ENCODE peak calls at places on chromosomes 12 and 14, in five cellular contexts. Z, O, A, G and L are unnamed samples.

GRCh38 chr14:75280831-75281690 is 2.4 kb downstream of the FOS start:
- DNase-seq in Z (no peak), G (no peak), O (no peak), A (no peak), L (no peak)

GRCh38 chr12:42474391-42474790 is 115.2 kb downstream of the PRICKLE1 start:
- DNase-seq in A (peak; percentile 18), O (peak; percentile 57), Z (no peak), G (no peak), L (no peak)

GRCh38 chr14:104973215-104974145 is 4.7 kb downstream of the AHNAK2 start:
- DNase-seq in O (peak; percentile 97), A (peak; percentile 85), Z (peak; percentile 57), G (peak; percentile 96), L (no peak)

GRCh38 chr14:102523200-102524025 is 13.8 kb upstream of the ANKRD9 start:
- DNase-seq in G (peak; percentile 71), O (no peak), A (no peak), Z (no peak), L (no peak)

GRCh38 chr12:2179953-2180736 is 127.4 kb downstream of the CACNA1C start:
- DNase-seq in O (peak; percentile 94), Z (peak; percentile 67), G (peak; percentile 93), A (peak; percentile 31), L (no peak)

GRCh38 chr12:19572920-19573558 is 133.7 kb downstream of the AEBP2 start:
- DNase-seq in O (peak; percentile 76), G (no peak), A (no peak), Z (no peak), L (peak; percentile 67)

GRCh38 chr12:108772247-108772646 is 40.9 kb upstream of the CORO1C start:
- DNase-seq in A (no peak), G (no peak), O (no peak), Z (peak; percentile 44), L (no peak)

GRCh38 chr12:64403708-64404469 is at the start of gene XPOT:
- DNase-seq in Z (peak; percentile 94), A (peak; percentile 97), G (peak; percentile 97), O (peak; percentile 97), L (peak; percentile 94)

GRCh38 chr14:56216631-56217379 is 98.6 kb downstream of the PELI2 start:
- DNase-seq in A (no peak), Z (peak; percentile 54), G (no peak), O (peak; percentile 18), L (peak; percentile 42)

GRCh38 chr14:95915326-95915725 is 38.7 kb downstream of the TUNAR start:
- DNase-seq in Z (no peak), A (no peak), O (no peak), G (no peak), L (no peak)
- TF ChIP-seq CTCF in Z (no peak), A (no peak), O (no peak), G (no peak), L (no peak)

GRCh38 chr14:30331030-30331429 is 227.9 kb upstream of the G2E3 start:
- DNase-seq in A (no peak), Z (no peak), O (no peak), G (no peak), L (no peak)
- TF ChIP-seq CTCF in A (no peak), Z (no peak), O (no peak), G (no peak), L (no peak)

GRCh38 chr14:63438065-63438757 is 105.0 kb downstream of the PPP2R5E start:
- DNase-seq in A (peak; percentile 26), G (peak; percentile 76), O (peak; percentile 99), Z (peak; percentile 38), L (peak; percentile 36)
- TF ChIP-seq CTCF in A (peak; percentile 12), G (no peak), O (no peak), Z (peak; percentile 29), L (no peak)

GRCh38 chr14:95234426-95234825 is 77.1 kb upstream of the DICER1 start:
- DNase-seq in A (no peak), G (no peak), O (no peak), Z (no peak), L (no peak)
- TF ChIP-seq CTCF in A (no peak), G (no peak), O (no peak), Z (no peak), L (no peak)

GRCh38 chr12:49230176-49230575 is 34.7 kb upstream of the TUBA1C start:
- DNase-seq in Z (no peak), A (no peak), G (no peak), O (no peak), L (no peak)

GRCh38 chr12:49230810-49231209 is 34.1 kb upstream of the TUBA1C start:
- DNase-seq in A (no peak), G (no peak), Z (no peak), O (no peak), L (no peak)

GRCh38 chr12:49231881-49232650 is 32.8 kb upstream of the TUBA1C start:
- DNase-seq in G (no peak), O (no peak), Z (no peak), A (no peak), L (no peak)

GRCh38 chr12:49233842-49234526 is 30.9 kb upstream of the TUBA1C start:
- DNase-seq in G (no peak), A (no peak), O (no peak), Z (peak; percentile 56), L (peak; percentile 18)

GRCh38 chr12:49232940-49233841 is 31.7 kb upstream of the TUBA1C start:
- DNase-seq in Z (peak; percentile 75), G (no peak), O (no peak), A (no peak), L (no peak)
- TF ChIP-seq CTCF in Z (peak; percentile 47), G (no peak), O (no peak), A (no peak), L (no peak)

GRCh38 chr14:34059925-34060746 is 109.3 kb upstream of the EGLN3 start:
- DNase-seq in A (peak; percentile 73), G (peak; percentile 82), Z (peak; percentile 85), O (peak; percentile 65), L (peak; percentile 69)
- TF ChIP-seq CTCF in A (peak; percentile 41), G (no peak), Z (peak; percentile 44), O (no peak), L (no peak)

GRCh38 chr12:53277981-53278380 is 9.9 kb downstream of the ESPL1 start:
- DNase-seq in A (no peak), G (no peak), O (no peak), Z (no peak), L (no peak)
- TF ChIP-seq CTCF in A (no peak), G (no peak), O (no peak), Z (no peak), L (no peak)

GRCh38 chr14:22472935-22473854 is 115.8 kb downstream of the DAD1 start:
- DNase-seq in O (peak; percentile 56), G (no peak), Z (no peak), A (peak; percentile 21), L (no peak)

GRCh38 chr14:22472466-22472865 is 116.6 kb downstream of the DAD1 start:
- DNase-seq in G (no peak), O (no peak), Z (no peak), A (no peak), L (no peak)

GRCh38 chr14:22474730-22475351 is 114.2 kb downstream of the DAD1 start:
- DNase-seq in O (no peak), A (no peak), G (no peak), Z (no peak), L (no peak)

GRCh38 chr14:22469541-22470303 is 119.3 kb downstream of the DAD1 start:
- DNase-seq in Z (no peak), O (no peak), A (no peak), G (no peak), L (no peak)

DNA sequence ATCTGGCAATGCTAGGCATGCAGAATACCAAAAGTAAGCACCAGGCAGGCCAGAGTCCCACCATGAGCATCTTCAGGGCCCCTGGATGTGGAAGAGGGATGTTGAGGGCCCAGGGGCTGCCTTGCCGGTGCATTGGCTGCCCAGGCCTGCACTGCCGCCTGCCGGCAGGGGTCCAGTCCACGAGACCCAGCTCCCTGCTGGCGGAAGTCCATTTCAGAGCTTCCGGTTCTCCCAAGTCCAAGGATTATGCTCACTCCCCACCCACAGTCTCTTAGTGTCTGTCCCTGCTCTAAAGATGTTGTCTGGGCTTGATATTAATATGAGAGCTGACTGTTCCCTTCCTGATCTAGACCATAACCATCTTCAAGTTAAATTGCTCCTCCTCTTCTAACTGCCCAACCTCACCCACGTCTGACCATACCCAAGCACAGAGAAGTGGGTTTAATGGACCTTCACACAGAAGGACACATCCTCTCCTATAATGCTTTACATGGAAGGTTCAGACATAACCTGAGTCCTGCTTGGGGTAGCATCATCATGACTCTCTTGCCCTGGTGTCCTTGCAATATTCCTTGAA is 117.4 kb downstream of the DAD1 start:
- DNase-seq in Z (peak; percentile 38), A (peak; percentile 32), O (peak; percentile 69), G (no peak), L (no peak)
- TF ChIP-seq CTCF in Z (peak; percentile 53), A (peak; percentile 40), O (peak; percentile 56), G (peak; percentile 37), L (no peak)

GRCh38 chr14:77991128-77991772 is 178.9 kb upstream of the NRXN3 start:
- DNase-seq in A (no peak), Z (no peak), G (no peak), O (no peak), L (no peak)
- TF ChIP-seq CTCF in A (no peak), Z (peak; percentile 19), G (no peak), O (no peak), L (no peak)

GRCh38 chr12:93571360-93571853 is 1.1 kb upstream of the SOCS2 start:
- DNase-seq in Z (peak; percentile 78), G (peak; percentile 85), O (peak; percentile 71), A (peak; percentile 76), L (peak; percentile 84)

GRCh38 chr12:93568091-93568490 is 4.4 kb upstream of the SOCS2 start:
- DNase-seq in O (no peak), G (no peak), A (no peak), Z (no peak), L (no peak)

GRCh38 chr12:93570552-93571359 is 1.7 kb upstream of the SOCS2 start:
- DNase-seq in Z (peak; percentile 95), O (peak; percentile 96), G (peak; percentile 96), A (peak; percentile 88), L (peak; percentile 96)

GRCh38 chr12:93569301-93569655 is 3.2 kb upstream of the SOCS2 start:
- DNase-seq in O (no peak), Z (no peak), G (no peak), A (no peak), L (no peak)

DNA sequence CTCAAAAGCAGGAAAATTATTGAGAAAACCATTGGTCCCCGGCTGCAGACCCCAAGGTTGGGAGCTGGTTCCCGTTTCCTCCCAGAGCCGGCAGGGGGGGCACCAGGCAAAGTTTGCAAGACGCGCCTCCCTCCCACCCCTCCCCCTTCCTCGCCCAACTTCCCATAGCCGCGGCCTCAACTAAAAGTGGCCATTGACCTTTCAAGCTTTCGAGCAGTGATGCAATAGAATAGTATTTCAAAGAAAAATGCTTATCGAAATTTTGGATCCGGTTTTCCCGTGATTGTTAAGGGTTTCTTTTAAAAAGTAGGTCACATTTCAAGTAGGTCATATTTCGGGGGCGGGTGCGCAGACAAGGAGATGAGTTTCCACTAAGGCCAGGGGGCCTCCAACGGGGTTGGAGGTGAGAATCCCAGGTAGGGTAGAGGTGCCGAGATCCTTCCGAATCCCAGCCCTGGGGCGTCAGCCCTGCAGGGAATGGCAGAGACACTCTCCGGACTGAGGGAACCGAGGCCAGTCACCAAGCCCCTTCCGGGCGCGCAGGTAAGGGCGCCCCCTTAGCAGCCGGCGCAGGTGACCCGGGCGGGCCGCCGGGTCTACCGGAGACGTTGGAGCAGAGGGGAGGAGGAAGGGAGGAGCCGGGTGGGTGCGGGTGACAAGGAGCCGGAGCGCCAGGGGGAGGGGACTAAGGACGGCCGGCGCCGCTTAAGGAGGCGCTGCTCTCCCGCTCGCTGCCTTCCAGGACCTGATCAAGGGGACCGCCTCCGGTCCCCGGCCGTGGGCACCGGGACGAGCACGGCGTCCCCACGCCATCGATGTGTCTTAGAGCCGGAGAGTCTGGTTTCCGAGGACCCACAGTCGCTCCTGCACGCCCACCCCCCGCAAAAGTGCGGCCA is 2.6 kb upstream of the SOCS2 start:
- DNase-seq in A (peak; percentile 96), Z (peak; percentile 89), G (peak; percentile 92), O (peak; percentile 91), L (peak; percentile 86)
- TF ChIP-seq CTCF in A (peak; percentile 82), Z (peak; percentile 91), G (peak; percentile 78), O (peak; percentile 94), L (peak; percentile 79)